ENCODE peak calls at places on chromosomes 12 and 14, in eight cellular contexts. G is globus pallidus, A is OCI-LY7, O is fibroblast of lung, K is KBM-7, F is T-helper 1 cell, P is Kasumi-1, Y is MM.1S. U is an unnamed sample.

GRCh38 chr12:9096563-9097176 is 19.0 kb downstream of the A2M start:
- DNase-seq in O (no peak), P (no peak), K (no peak), G (no peak), A (no peak), Y (no peak), F (no peak), U (no peak)

GRCh38 chr12:107126688-107127481 is 33.5 kb upstream of the CRY1 start:
- DNase-seq in G (no peak), A (no peak), K (peak; percentile 62), Y (no peak), F (no peak), O (no peak), P (peak; percentile 42), U (no peak)

GRCh38 chr12:131833288-131833895 is 5.2 kb downstream of the MMP17 start:
- DNase-seq in O (no peak), G (no peak), Y (no peak), K (no peak), F (no peak), A (no peak), P (no peak), U (no peak)

GRCh38 chr12:102883204-102883799 is 33.7 kb downstream of the PAH start:
- DNase-seq in P (peak; percentile 44), K (peak; percentile 59), Y (peak; percentile 31), G (peak; percentile 12), F (no peak), A (peak; percentile 33), O (peak; percentile 1), U (peak; percentile 19)

GRCh38 chr14:44417809-44418208 is 89.3 kb downstream of the FSCB start:
- DNase-seq in K (no peak), Y (no peak), G (no peak), A (no peak), O (no peak), F (no peak), P (no peak), U (no peak)

GRCh38 chr12:104376650-104377506 is 73.3 kb downstream of the EID3 start:
- DNase-seq in G (peak; percentile 17), P (no peak), A (no peak), F (no peak), O (no peak), K (no peak), Y (no peak), U (no peak)

GRCh38 chr12:124565071-124565491 is 2.3 kb downstream of the NCOR2 start:
- DNase-seq in A (no peak), P (no peak), O (no peak), K (no peak), Y (no peak), G (peak; percentile 62), F (no peak), U (no peak)

GRCh38 chr14:104297721-104298401 is 159.5 kb downstream of the KIF26A start:
- DNase-seq in A (no peak), O (no peak), G (no peak), Y (no peak), K (no peak), F (no peak), P (no peak), U (no peak)